ENCODE peak calls at places on chromosomes 1 and 21, in ten cellular contexts. G is heart left ventricle, J is foreskin keratinocyte, X is astrocyte, P is mesendoderm, O is cardiac muscle cell, Q is HCT116, Y is A549, N is esophagus muscularis mucosa, D is HepG2. W is an unnamed sample.

GRCh38 chr21:27171704-27172103 is 204.8 kb upstream of the ADAMTS5 start:
- DNase-seq in G (no peak), J (no peak), D (no peak), P (no peak), Y (no peak), X (no peak), O (peak; percentile 39), Q (no peak), N (no peak), W (no peak)

GRCh38 chr1:188170446-188170845 is 1341.7 kb downstream of the PLA2G4A start:
- DNase-seq in G (no peak), P (no peak), Y (no peak), N (no peak), Q (no peak), J (no peak), X (no peak), O (no peak), D (no peak), W (no peak)

GRCh38 chr1:202834771-202835547 is 24.2 kb downstream of the PCAT6 start:
- DNase-seq in X (no peak), D (no peak), Y (no peak), G (no peak), O (no peak), Q (no peak), J (peak; percentile 45), P (no peak), N (no peak), W (no peak)

GRCh38 chr1:177219458-177220390 is 49.0 kb downstream of the BRINP2 start:
- DNase-seq in D (no peak), Y (no peak), J (peak; percentile 6), N (no peak), Q (no peak), P (no peak), X (peak; percentile 26), G (no peak), O (peak; percentile 68), W (no peak)

GRCh38 chr1:5650283-5651026 is 341.8 kb downstream of the NPHP4 start:
- DNase-seq in O (no peak), G (no peak), D (no peak), Q (no peak), X (no peak), P (no peak), J (no peak), N (no peak), Y (no peak), W (no peak)

GRCh38 chr1:238485906-238486219 is 595.1 kb upstream of the ZP4 start:
- DNase-seq in Y (no peak), N (no peak), O (no peak), P (peak; percentile 28), G (no peak), Q (no peak), J (no peak), X (no peak), D (no peak), W (no peak)

GRCh38 chr1:206839857-206840256 is 25.6 kb upstream of the IL20 start:
- DNase-seq in P (peak; percentile 56), G (no peak), X (peak; percentile 83), O (peak; percentile 93), J (peak; percentile 39), D (no peak), N (no peak), Q (no peak), Y (peak; percentile 7), W (no peak)

GRCh38 chr21:45617021-45617930 is 26.2 kb upstream of the PCBP3 start:
- DNase-seq in N (no peak), P (no peak), O (no peak), Q (no peak), G (no peak), D (no peak), J (no peak), Y (no peak), X (no peak), W (peak; percentile 21)

GRCh38 chr1:185010361-185010760 is 35.0 kb upstream of the RNF2 start:
- DNase-seq in P (no peak), D (no peak), X (no peak), Y (no peak), N (no peak), O (no peak), J (no peak), G (no peak), Q (no peak), W (no peak)

GRCh38 chr1:27603320-27603961 is 503 bp downstream of the AHDC1 start:
- DNase-seq in P (no peak), J (no peak), N (no peak), Q (no peak), X (no peak), Y (no peak), O (no peak), G (peak; percentile 64), D (no peak), W (no peak)

GRCh38 chr1:159171688-159172501 is 480 bp downstream of the CADM3 start:
- DNase-seq in X (no peak), J (no peak), G (no peak), Y (no peak), P (peak; percentile 78), D (no peak), N (no peak), O (peak; percentile 57), Q (no peak), W (no peak)
- H3K4me1 ChIP-seq in X (no peaks in the 10 kb centered on the region), J (no peaks in the 10 kb centered on the region), G (no peaks in the 10 kb centered on the region), Y (peaks cover 13% of the 10 kb centered on the region), P (peaks cover 3% of the 10 kb centered on the region), D (no peaks in the 10 kb centered on the region), N (peaks cover 27% of the 10 kb centered on the region), O (peaks cover 5% of the 10 kb centered on the region), Q (no peaks in the 10 kb centered on the region), W (no peaks in the 10 kb centered on the region)

DNA sequence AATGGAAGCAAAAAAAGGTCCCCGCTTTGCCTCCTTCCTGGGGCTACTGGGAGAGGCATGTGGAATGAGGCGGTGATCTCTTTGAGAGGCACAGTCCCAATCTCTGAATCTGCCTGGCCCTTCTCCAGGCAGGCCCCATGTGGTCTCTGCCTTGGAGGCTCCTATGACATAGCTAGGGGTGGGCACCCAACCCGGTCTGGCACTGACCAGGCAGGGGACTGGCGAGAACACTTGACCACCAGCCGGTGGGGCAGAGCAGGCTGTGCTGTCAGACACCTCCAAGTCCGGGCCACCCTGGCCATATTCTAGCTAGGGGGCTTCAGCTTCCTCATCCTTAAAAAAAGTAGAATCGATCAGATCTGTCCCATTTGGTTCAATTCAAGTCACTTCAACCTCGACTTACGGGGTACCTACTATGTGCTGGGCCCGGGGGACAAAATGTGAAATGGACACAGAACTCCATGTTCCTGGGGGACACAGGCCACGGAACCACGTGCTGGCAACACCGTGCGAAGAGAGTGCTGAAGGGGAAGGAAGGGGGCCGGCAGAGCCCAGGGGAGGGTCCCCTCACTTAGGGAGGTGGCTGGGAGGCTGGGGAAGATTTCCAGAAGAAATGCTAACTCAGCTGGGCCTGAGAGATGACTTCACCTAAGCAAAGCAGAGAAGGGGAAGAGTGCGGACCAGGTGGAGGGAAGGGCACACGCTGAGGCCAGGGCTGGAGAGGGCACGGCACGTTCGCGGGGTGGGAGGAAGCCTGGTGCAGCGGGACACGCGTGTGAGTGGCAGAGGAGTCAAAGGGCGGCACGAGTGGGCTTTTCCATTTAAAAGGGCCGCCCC is 33.3 kb downstream of the HSPG2 start:
- DNase-seq in D (no peak), Y (no peak), X (no peak), G (no peak), N (no peak), P (no peak), O (no peak), J (no peak), Q (no peak), W (no peak)
- H3K4me1 ChIP-seq in D (peaks cover 36% of the 10 kb centered on the region), Y (peaks cover 14% of the 10 kb centered on the region), X (peaks cover 44% of the 10 kb centered on the region), G (peaks cover 98% of the 10 kb centered on the region), N (peaks cover 100% of the 10 kb centered on the region), P (no peaks in the 10 kb centered on the region), O (peaks cover 46% of the 10 kb centered on the region), J (no peaks in the 10 kb centered on the region), Q (no peaks in the 10 kb centered on the region), W (peaks cover 50% of the 10 kb centered on the region)

DNA sequence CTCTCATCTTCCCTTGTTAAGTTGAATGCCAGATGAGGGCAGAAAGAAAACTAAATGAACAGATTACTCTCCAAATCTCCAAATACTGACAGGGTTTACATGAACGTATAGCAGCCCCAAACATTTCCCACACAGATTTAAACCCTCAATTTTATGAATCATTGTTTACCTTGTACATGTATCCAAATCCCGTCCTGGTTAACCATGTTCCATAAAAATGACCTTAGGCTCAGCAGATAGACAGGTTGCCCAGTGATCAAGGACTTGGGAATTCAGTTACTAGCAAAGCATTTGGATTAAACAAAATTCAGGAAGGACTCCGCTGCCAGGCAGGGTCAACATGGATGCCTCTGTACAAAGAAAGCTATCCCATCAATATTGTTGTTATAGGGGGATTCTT is 213.5 kb downstream of the GPATCH2 start:
- DNase-seq in G (no peak), N (no peak), X (no peak), J (no peak), P (no peak), O (no peak), Q (no peak), D (no peak), Y (no peak), W (no peak)
- H3K4me1 ChIP-seq in G (no peaks in the 10 kb centered on the region), N (peaks cover 25% of the 10 kb centered on the region), X (no peaks in the 10 kb centered on the region), J (no peaks in the 10 kb centered on the region), P (no peaks in the 10 kb centered on the region), O (no peaks in the 10 kb centered on the region), Q (no peaks in the 10 kb centered on the region), D (no peaks in the 10 kb centered on the region), Y (no peaks in the 10 kb centered on the region), W (no peaks in the 10 kb centered on the region)

DNA sequence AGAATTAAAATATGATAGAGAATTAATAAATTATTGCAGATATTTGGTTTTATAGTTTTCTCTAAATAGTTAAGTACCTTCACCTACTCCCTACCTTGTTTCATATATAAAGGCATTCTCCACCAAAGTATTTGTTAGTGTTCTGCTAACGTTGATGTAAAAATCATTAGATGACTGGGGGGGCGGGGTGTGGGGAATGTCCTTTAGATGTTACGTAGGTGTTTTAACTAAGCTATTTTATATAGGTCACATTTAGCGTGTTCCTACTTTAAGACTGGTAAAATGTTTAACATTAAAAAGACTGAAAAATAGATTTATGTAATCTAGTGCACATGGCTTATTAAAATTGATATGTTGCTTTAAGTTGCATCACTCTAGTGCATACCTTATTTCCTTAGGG is 48.6 kb downstream of the PTPRC start:
- DNase-seq in Y (no peak), O (no peak), Q (no peak), X (no peak), D (no peak), J (no peak), P (no peak), G (no peak), N (no peak), W (no peak)
- H3K4me1 ChIP-seq in Y (no peaks in the 10 kb centered on the region), O (no peaks in the 10 kb centered on the region), Q (no peaks in the 10 kb centered on the region), X (peaks cover 5% of the 10 kb centered on the region), D (no peaks in the 10 kb centered on the region), J (no peaks in the 10 kb centered on the region), P (no peaks in the 10 kb centered on the region), G (no peaks in the 10 kb centered on the region), N (no peaks in the 10 kb centered on the region), W (no peaks in the 10 kb centered on the region)

W was measured in Caco-2.